ENCODE peak calls at places on chromosomes 12 and 14, in six cellular contexts. One of them, this sample, is unnamed.

GRCh38 chr12:24719293-24719721 is 229.6 kb downstream of the BCAT1 start:
- DNase-seq in CD8-positive, alpha-beta T cell: no peak
- DNase-seq in right cardiac atrium: no peak
- DNase-seq in stomach: no peak
- DNase-seq in mammary epithelial cell: peak; percentile 87
- DNase-seq in heart left ventricle: no peak
- DNase-seq in this sample: no peak

GRCh38 chr14:95662376-95663186 is 23.6 kb upstream of the TCL1B start:
- DNase-seq in heart left ventricle: no peak
- DNase-seq in right cardiac atrium: no peak
- DNase-seq in mammary epithelial cell: no peak
- DNase-seq in CD8-positive, alpha-beta T cell: no peak
- DNase-seq in stomach: no peak
- DNase-seq in this sample: no peak

GRCh38 chr14:91289464-91289863 is 45.0 kb upstream of the GPR68 start:
- DNase-seq in mammary epithelial cell: no peak
- DNase-seq in CD8-positive, alpha-beta T cell: no peak
- DNase-seq in stomach: no peak
- DNase-seq in right cardiac atrium: peak; percentile 1
- DNase-seq in heart left ventricle: no peak
- DNase-seq in this sample: no peak

GRCh38 chr12:47821346-47821706 is 1.6 kb upstream of the HDAC7 start:
- DNase-seq in CD8-positive, alpha-beta T cell: no peak
- DNase-seq in mammary epithelial cell: no peak
- DNase-seq in stomach: no peak
- DNase-seq in right cardiac atrium: peak; percentile 36
- DNase-seq in heart left ventricle: no peak
- DNase-seq in this sample: no peak

GRCh38 chr12:31217356-31218130 is 108.4 kb downstream of the SINHCAF start:
- DNase-seq in mammary epithelial cell: no peak
- DNase-seq in right cardiac atrium: no peak
- DNase-seq in heart left ventricle: no peak
- DNase-seq in stomach: no peak
- DNase-seq in CD8-positive, alpha-beta T cell: no peak
- DNase-seq in this sample: no peak

GRCh38 chr12:54164402-54165145 is 24.2 kb downstream of the SMUG1 start:
- DNase-seq in mammary epithelial cell: no peak
- DNase-seq in right cardiac atrium: no peak
- DNase-seq in stomach: no peak
- DNase-seq in CD8-positive, alpha-beta T cell: no peak
- DNase-seq in heart left ventricle: no peak
- DNase-seq in this sample: no peak

GRCh38 chr12:79662046-79662811 is 28.5 kb downstream of the PAWR start:
- DNase-seq in mammary epithelial cell: no peak
- DNase-seq in CD8-positive, alpha-beta T cell: no peak
- DNase-seq in right cardiac atrium: no peak
- DNase-seq in stomach: no peak
- DNase-seq in heart left ventricle: no peak
- DNase-seq in this sample: no peak

GRCh38 chr12:84502180-84502857 is 410.3 kb downstream of the SLC6A15 start:
- DNase-seq in CD8-positive, alpha-beta T cell: no peak
- DNase-seq in right cardiac atrium: no peak
- DNase-seq in stomach: no peak
- DNase-seq in heart left ventricle: no peak
- DNase-seq in mammary epithelial cell: peak; percentile 69
- DNase-seq in this sample: no peak

GRCh38 chr14:63964063-63964462 is 111.3 kb downstream of the SYNE2 start:
- DNase-seq in stomach: no peak
- DNase-seq in CD8-positive, alpha-beta T cell: no peak
- DNase-seq in right cardiac atrium: no peak
- DNase-seq in heart left ventricle: no peak
- DNase-seq in mammary epithelial cell: no peak
- DNase-seq in this sample: no peak

GRCh38 chr12:124691429-124691828 is 124.0 kb upstream of the NCOR2 start:
- DNase-seq in right cardiac atrium: no peak
- DNase-seq in stomach: no peak
- DNase-seq in mammary epithelial cell: no peak
- DNase-seq in CD8-positive, alpha-beta T cell: no peak
- DNase-seq in heart left ventricle: no peak
- DNase-seq in this sample: no peak

GRCh38 chr12:124694846-124695497 is 127.6 kb upstream of the NCOR2 start:
- DNase-seq in mammary epithelial cell: peak; percentile 93
- DNase-seq in CD8-positive, alpha-beta T cell: no peak
- DNase-seq in heart left ventricle: peak; percentile 81
- DNase-seq in stomach: no peak
- DNase-seq in right cardiac atrium: peak; percentile 87
- DNase-seq in this sample: no peak

GRCh38 chr12:124694250-124694649 is 126.8 kb upstream of the NCOR2 start:
- DNase-seq in stomach: no peak
- DNase-seq in heart left ventricle: no peak
- DNase-seq in mammary epithelial cell: no peak
- DNase-seq in right cardiac atrium: no peak
- DNase-seq in CD8-positive, alpha-beta T cell: peak; percentile 51
- DNase-seq in this sample: no peak

GRCh38 chr12:124693356-124693755 is 125.9 kb upstream of the NCOR2 start:
- DNase-seq in stomach: no peak
- DNase-seq in right cardiac atrium: no peak
- DNase-seq in mammary epithelial cell: no peak
- DNase-seq in heart left ventricle: no peak
- DNase-seq in CD8-positive, alpha-beta T cell: no peak
- DNase-seq in this sample: no peak

DNA sequence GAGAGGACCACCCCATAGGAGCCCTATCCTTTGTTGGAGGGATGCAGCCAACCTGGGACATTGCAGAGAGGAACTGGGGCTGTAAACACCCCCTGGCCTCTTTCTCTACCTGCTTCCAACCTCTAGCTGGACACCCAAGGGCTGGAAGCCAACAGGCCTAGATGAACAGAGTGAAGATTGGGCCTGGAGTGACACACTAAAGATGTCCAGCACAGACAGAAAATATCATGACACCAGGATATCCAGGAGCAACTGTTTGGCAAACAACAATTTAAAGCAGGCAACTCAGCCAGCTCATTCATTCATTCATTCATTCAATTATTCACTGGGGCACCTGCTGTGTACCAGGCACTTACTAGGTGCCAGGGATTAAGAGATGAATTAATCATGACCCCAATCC is 125.0 kb upstream of the NCOR2 start:
- DNase-seq in CD8-positive, alpha-beta T cell: no peak
- DNase-seq in stomach: no peak
- DNase-seq in heart left ventricle: no peak
- DNase-seq in right cardiac atrium: peak; percentile 30
- DNase-seq in mammary epithelial cell: no peak
- DNase-seq in this sample: no peak
- H3K4me1 ChIP-seq in CD8-positive, alpha-beta T cell: peaks cover 28% of the 10 kb centered on the region
- H3K4me1 ChIP-seq in stomach: peaks cover 15% of the 10 kb centered on the region
- H3K4me1 ChIP-seq in heart left ventricle: peaks cover 42% of the 10 kb centered on the region
- H3K4me1 ChIP-seq in right cardiac atrium: peaks cover 8% of the 10 kb centered on the region
- H3K4me1 ChIP-seq in mammary epithelial cell: peaks cover 18% of the 10 kb centered on the region
- H3K4me1 ChIP-seq in this sample: peaks cover 27% of the 10 kb centered on the region

DNA sequence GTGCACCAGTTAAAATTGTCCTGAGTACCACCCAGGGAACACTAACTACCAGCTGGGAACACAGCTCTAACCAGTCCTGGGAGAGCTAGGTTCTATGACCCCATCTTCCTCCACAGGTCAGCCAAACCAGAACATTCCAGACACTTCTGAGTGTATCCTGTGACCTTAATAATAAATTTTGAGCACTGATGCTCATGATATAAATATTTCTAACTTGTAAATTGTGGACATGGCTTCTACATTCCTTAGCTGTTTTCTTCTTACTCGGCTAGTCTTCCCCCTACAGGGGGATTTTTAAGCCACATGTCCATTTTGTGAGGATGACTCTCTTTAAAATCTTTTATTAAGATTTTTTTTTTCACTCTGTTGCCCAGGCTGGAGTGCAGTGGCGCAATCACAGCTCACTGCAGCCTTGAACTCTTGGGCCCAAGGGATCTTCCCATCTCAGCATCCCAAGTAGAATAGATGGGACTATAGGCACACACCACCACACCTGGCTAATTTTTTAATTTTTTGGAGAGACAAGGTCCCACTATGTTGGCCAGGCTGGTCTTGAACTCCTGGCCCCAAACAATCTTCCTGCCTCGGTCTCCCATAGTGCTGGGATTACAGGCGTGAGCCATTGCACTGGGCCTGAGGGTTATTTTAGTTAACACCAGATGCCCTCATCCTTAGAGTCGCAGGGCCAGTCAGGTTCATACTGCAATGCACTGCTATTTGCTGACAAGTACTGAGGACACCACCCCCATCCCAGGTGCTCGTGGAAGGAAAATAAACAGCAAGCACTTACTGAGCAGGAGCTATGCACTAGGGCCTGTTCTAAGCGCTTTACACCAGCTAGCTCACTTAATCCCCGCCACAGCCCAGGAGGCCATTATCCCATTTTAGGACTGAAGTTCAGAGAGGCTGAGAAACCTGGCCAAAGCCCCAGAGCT is 142.6 kb upstream of the NCOR2 start:
- DNase-seq in heart left ventricle: no peak
- DNase-seq in stomach: no peak
- DNase-seq in right cardiac atrium: no peak
- DNase-seq in CD8-positive, alpha-beta T cell: no peak
- DNase-seq in mammary epithelial cell: no peak
- DNase-seq in this sample: no peak
- H3K27ac ChIP-seq in heart left ventricle: no peak overlapping the region
- H3K27ac ChIP-seq in stomach: no peak overlapping the region
- H3K27ac ChIP-seq in right cardiac atrium: no peak overlapping the region
- H3K27ac ChIP-seq in CD8-positive, alpha-beta T cell: no peak overlapping the region
- H3K27ac ChIP-seq in mammary epithelial cell: no peak overlapping the region
- H3K27ac ChIP-seq in this sample: no peak overlapping the region

DNA sequence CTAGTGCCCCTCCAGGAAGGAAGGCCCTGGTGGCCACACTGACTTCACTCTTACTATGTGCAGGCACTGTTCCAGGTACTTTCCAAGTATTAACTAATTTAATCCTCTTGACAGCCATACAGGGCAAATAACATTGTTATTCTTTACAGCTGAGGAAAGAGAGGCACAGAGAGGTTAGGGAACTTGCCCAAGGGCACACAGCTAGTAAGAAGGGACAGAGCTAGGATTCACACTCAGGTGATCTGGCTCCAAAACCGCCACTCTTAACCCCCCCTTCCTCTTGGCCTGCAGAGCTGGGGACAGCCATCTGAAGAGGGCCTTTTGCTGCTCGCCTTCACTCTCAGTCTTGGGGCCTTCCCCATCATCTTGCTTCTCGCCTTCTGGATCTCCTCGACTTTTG is 4.0 kb downstream of the JDP2 start:
- DNase-seq in stomach: no peak
- DNase-seq in right cardiac atrium: no peak
- DNase-seq in mammary epithelial cell: no peak
- DNase-seq in heart left ventricle: no peak
- DNase-seq in CD8-positive, alpha-beta T cell: no peak
- DNase-seq in this sample: no peak
- H3K4me1 ChIP-seq in stomach: peaks cover 55% of the 10 kb centered on the region
- H3K4me1 ChIP-seq in right cardiac atrium: peaks cover 13% of the 10 kb centered on the region
- H3K4me1 ChIP-seq in mammary epithelial cell: peaks cover 11% of the 10 kb centered on the region
- H3K4me1 ChIP-seq in heart left ventricle: peaks cover 63% of the 10 kb centered on the region
- H3K4me1 ChIP-seq in CD8-positive, alpha-beta T cell: peaks cover 12% of the 10 kb centered on the region
- H3K4me1 ChIP-seq in this sample: peaks cover 21% of the 10 kb centered on the region

GRCh38 chr14:68244272-68244975 is 424.8 kb downstream of the RAD51B start:
- DNase-seq in CD8-positive, alpha-beta T cell: no peak
- DNase-seq in right cardiac atrium: no peak
- DNase-seq in stomach: no peak
- DNase-seq in heart left ventricle: no peak
- DNase-seq in mammary epithelial cell: no peak
- DNase-seq in this sample: no peak
- H3K27ac ChIP-seq in CD8-positive, alpha-beta T cell: no peak overlapping the region
- H3K27ac ChIP-seq in right cardiac atrium: peak overlapping the region; percentile 5
- H3K27ac ChIP-seq in stomach: peak overlapping the region; percentile 77
- H3K27ac ChIP-seq in heart left ventricle: peak overlapping the region; percentile 78
- H3K27ac ChIP-seq in mammary epithelial cell: no peak overlapping the region
- H3K27ac ChIP-seq in this sample: peak overlapping the region; percentile 79

GRCh38 chr12:95179011-95179410 is 38.3 kb downstream of the FGD6 start:
- DNase-seq in CD8-positive, alpha-beta T cell: no peak
- DNase-seq in stomach: no peak
- DNase-seq in heart left ventricle: no peak
- DNase-seq in right cardiac atrium: no peak
- DNase-seq in mammary epithelial cell: no peak
- DNase-seq in this sample: no peak
- H3K4me1 ChIP-seq in CD8-positive, alpha-beta T cell: no peaks in the 10 kb centered on the region
- H3K4me1 ChIP-seq in stomach: no peaks in the 10 kb centered on the region
- H3K4me1 ChIP-seq in heart left ventricle: peaks cover 26% of the 10 kb centered on the region
- H3K4me1 ChIP-seq in right cardiac atrium: peaks cover under 1% of the 10 kb centered on the region
- H3K4me1 ChIP-seq in mammary epithelial cell: peaks cover 14% of the 10 kb centered on the region
- H3K4me1 ChIP-seq in this sample: peaks cover 2% of the 10 kb centered on the region

This sample was measured in testis.